ENCODE peak calls at places on chromosomes 5 and 9, in five cellular contexts. B is tibial nerve; Z is mucosa of descending colon; O is CD4-positive, alpha-beta T cell; W is B cell. I is an unnamed sample.

GRCh38 chr5:164578911-164579310 is 1073.5 kb downstream of the MAT2B start:
- DNase-seq in B (no peak), Z (no peak), O (no peak), W (no peak), I (no peak)

GRCh38 chr5:78540335-78541057 is 108.1 kb downstream of the LHFPL2 start:
- DNase-seq in B (no peak), Z (no peak), O (no peak), W (no peak), I (no peak)

GRCh38 chr5:95823738-95824609 is 1.4 kb upstream of the GLRX start:
- DNase-seq in B (peak; percentile 41), Z (peak; percentile 65), O (peak; percentile 49), W (peak; percentile 29), I (no peak)

GRCh38 chr9:21796768-21797167 is 5.7 kb upstream of the MTAP start:
- DNase-seq in B (no peak), Z (no peak), O (no peak), W (no peak), I (no peak)

GRCh38 chr9:35553670-35554543 is 51.2 kb upstream of the TESK1 start:
- DNase-seq in B (no peak), Z (no peak), O (peak; percentile 6), W (peak; percentile 41), I (peak; percentile 63)

GRCh38 chr5:160439205-160439600 is 17.5 kb downstream of the PTTG1 start:
- DNase-seq in B (peak; percentile 79), Z (peak; percentile 93), O (peak; percentile 90), W (peak; percentile 90), I (peak; percentile 44)

GRCh38 chr9:124442826-124443225 is 7.4 kb upstream of the ADGRD2 start:
- DNase-seq in B (no peak), Z (no peak), O (no peak), W (no peak), I (no peak)

GRCh38 chr5:39362646-39363045 is 1.6 kb downstream of the C9 start:
- DNase-seq in B (no peak), Z (no peak), O (no peak), W (no peak), I (no peak)

GRCh38 chr5:110909950-110910349 is 161.6 kb upstream of the TSLP start:
- DNase-seq in B (no peak), Z (no peak), O (no peak), W (no peak), I (no peak)

GRCh38 chr9:21331676-21332402 is 3.4 kb downstream of the KLHL9 start:
- DNase-seq in B (no peak), Z (no peak), O (no peak), W (no peak), I (no peak)

GRCh38 chr5:38598994-38599611 is 42.7 kb upstream of the LIFR start:
- DNase-seq in B (no peak), Z (no peak), O (no peak), W (no peak), I (no peak)

GRCh38 chr5:134124289-134125194 is 10.1 kb downstream of the TCF7 start:
- DNase-seq in B (no peak), Z (no peak), O (peak; percentile 52), W (peak; percentile 59), I (no peak)

GRCh38 chr5:82160948-82161347 is 117.2 kb downstream of the RPS23 start:
- DNase-seq in B (no peak), Z (no peak), O (no peak), W (no peak), I (no peak)

GRCh38 chr5:3179220-3179619 is 416.4 kb upstream of the IRX1 start:
- DNase-seq in B (no peak), Z (no peak), O (no peak), W (no peak), I (no peak)

GRCh38 chr9:116147821-116148220 is 5.8 kb upstream of the PAPPA start:
- DNase-seq in B (no peak), Z (no peak), O (no peak), W (no peak), I (no peak)

GRCh38 chr5:59779453-59779852 is 114.1 kb downstream of the PDE4D start:
- DNase-seq in B (no peak), Z (no peak), O (no peak), W (no peak), I (no peak)

GRCh38 chr9:38006981-38007380 is 62.0 kb downstream of the SHB start:
- DNase-seq in B (no peak), Z (no peak), O (no peak), W (no peak), I (no peak)

GRCh38 chr9:128389395-128390149 is 18.4 kb downstream of the URM1 start:
- DNase-seq in B (no peak), Z (no peak), O (no peak), W (no peak), I (no peak)

GRCh38 chr9:100134731-100135130 is 35.7 kb downstream of the INVS start:
- DNase-seq in B (no peak), Z (no peak), O (no peak), W (no peak), I (no peak)

GRCh38 chr5:149389552-149390495 is 10.7 kb upstream of the IL17B start:
- DNase-seq in B (no peak), Z (no peak), O (no peak), W (no peak), I (no peak)

GRCh38 chr9:806285-807156 is 35.0 kb upstream of the DMRT1 start:
- DNase-seq in B (no peak), Z (no peak), O (no peak), W (peak; percentile 19), I (no peak)

GRCh38 chr5:158277276-158277675 is 418.3 kb upstream of the CLINT1 start:
- DNase-seq in B (no peak), Z (no peak), O (no peak), W (no peak), I (no peak)

GRCh38 chr5:58208674-58209073 is 251.2 kb downstream of the PLK2 start:
- DNase-seq in B (no peak), Z (no peak), O (no peak), W (no peak), I (no peak)

GRCh38 chr9:123417289-123418051 is 61.5 kb downstream of the CRB2 start:
- DNase-seq in B (no peak), Z (no peak), O (no peak), W (no peak), I (no peak)

GRCh38 chr5:13921573-13921972 is 22.9 kb downstream of the DNAH5 start:
- DNase-seq in B (no peak), Z (no peak), O (no peak), W (no peak), I (no peak)

GRCh38 chr5:68839019-68839552 is 254.7 kb upstream of the SLC30A5 start:
- DNase-seq in B (no peak), Z (no peak), O (no peak), W (no peak), I (no peak)

GRCh38 chr9:137664676-137665075 is 45.9 kb downstream of the EHMT1 start:
- DNase-seq in B (no peak), Z (peak; percentile 30), O (no peak), W (no peak), I (no peak)

GRCh38 chr5:21810737-21811316 is 1042.3 kb downstream of the CDH12 start:
- DNase-seq in B (no peak), Z (no peak), O (no peak), W (peak; percentile 6), I (no peak)

GRCh38 chr5:178532236-178532635 is 58.0 kb downstream of the COL23A1 start:
- DNase-seq in B (no peak), Z (no peak), O (no peak), W (no peak), I (no peak)

GRCh38 chr5:95619096-95619495 is 791 bp upstream of the GPR150 start:
- DNase-seq in B (no peak), Z (no peak), O (no peak), W (no peak), I (no peak)

GRCh38 chr5:154196955-154197652 is 6.6 kb downstream of the GALNT10 start:
- DNase-seq in B (no peak), Z (no peak), O (no peak), W (no peak), I (no peak)

GRCh38 chr9:110030632-110031031 is 177.3 kb downstream of the C9orf152 start:
- DNase-seq in B (no peak), Z (no peak), O (no peak), W (no peak), I (no peak)

GRCh38 chr5:128455861-128456361 is 82.1 kb downstream of the FBN2 start:
- DNase-seq in B (no peak), Z (no peak), O (no peak), W (no peak), I (no peak)

GRCh38 chr9:119215651-119216050 is 153.6 kb downstream of the BRINP1 start:
- DNase-seq in B (no peak), Z (no peak), O (no peak), W (no peak), I (no peak)

GRCh38 chr5:146076455-146076854 is 28.9 kb downstream of the PLAC8L1 start:
- DNase-seq in B (no peak), Z (no peak), O (no peak), W (no peak), I (no peak)

GRCh38 chr5:76715734-76716455 is at the start of gene F2R:
- DNase-seq in B (no peak), Z (peak; percentile 76), O (peak; percentile 28), W (peak; percentile 68), I (peak; percentile 74)
- TF ChIP-seq CTCF in B (peak; percentile 47), Z (peak; percentile 33), O (peak; percentile 40), W (peak; percentile 43), I (peak; percentile 45)

GRCh38 chr5:126745259-126745992 is 31.5 kb upstream of the LMNB1 start:
- DNase-seq in B (no peak), Z (no peak), O (no peak), W (no peak), I (no peak)

GRCh38 chr5:126742425-126742824 is 34.5 kb upstream of the LMNB1 start:
- DNase-seq in B (no peak), Z (no peak), O (no peak), W (no peak), I (no peak)

GRCh38 chr5:126744842-126745241 is 32.1 kb upstream of the LMNB1 start:
- DNase-seq in B (no peak), Z (no peak), O (no peak), W (no peak), I (no peak)

GRCh38 chr5:126746290-126746689 is 30.6 kb upstream of the LMNB1 start:
- DNase-seq in B (no peak), Z (no peak), O (no peak), W (no peak), I (no peak)

GRCh38 chr5:126741361-126741760 is 35.6 kb upstream of the LMNB1 start:
- DNase-seq in B (no peak), Z (no peak), O (no peak), W (no peak), I (no peak)
- TF ChIP-seq CTCF in B (no peak), Z (no peak), O (no peak), W (no peak), I (no peak)

GRCh38 chr5:90000351-90000750 is 409.2 kb downstream of the CETN3 start:
- DNase-seq in B (no peak), Z (no peak), O (no peak), W (peak; percentile 8), I (no peak)
- TF ChIP-seq CTCF in B (no peak), Z (no peak), O (no peak), W (no peak), I (no peak)

DNA sequence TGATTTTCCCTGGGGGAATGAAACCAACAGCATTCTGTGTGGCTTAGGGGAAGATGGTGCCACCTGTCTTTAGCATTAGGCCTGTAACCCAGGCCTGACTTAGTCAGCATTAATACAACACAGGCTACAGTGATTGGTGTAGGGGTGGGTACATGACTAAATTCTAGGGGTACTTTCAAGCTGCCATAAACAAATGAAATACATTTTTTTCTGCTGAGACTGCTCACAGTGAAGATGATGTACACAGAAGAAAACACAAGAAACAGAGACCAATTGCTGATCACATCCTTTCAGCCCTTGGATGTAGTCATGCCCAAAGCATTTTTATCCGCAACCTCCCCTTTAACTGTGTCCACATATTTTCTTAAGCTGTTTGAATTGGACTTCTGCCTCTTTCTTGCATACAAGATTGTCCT is 527.2 kb downstream of the KCTD16 start:
- DNase-seq in B (no peak), Z (no peak), O (no peak), W (no peak), I (no peak)
- TF ChIP-seq CTCF in B (no peak), Z (no peak), O (no peak), W (no peak), I (peak; percentile 4)

I was measured in D721Med.